ENCODE peak calls at places on chromosomes 4 and X, in five cellular contexts. One of them, this sample, is unnamed.

GRCh38 chr4:8653326-8654000 is 60.9 kb downstream of the CPZ start:
- DNase-seq in heart right ventricle: no peak
- DNase-seq in tibial nerve: no peak
- DNase-seq in uterus: no peak
- DNase-seq in CD8-positive, alpha-beta T cell: no peak
- DNase-seq in this sample: no peak

GRCh38 chrX:136039485-136039884 is 54.2 kb downstream of the SLC9A6 start:
- DNase-seq in uterus: no peak
- DNase-seq in tibial nerve: no peak
- DNase-seq in heart right ventricle: no peak
- DNase-seq in CD8-positive, alpha-beta T cell: no peak
- DNase-seq in this sample: no peak

GRCh38 chrX:11566158-11566557 is 99.6 kb downstream of the ARHGAP6 start:
- DNase-seq in heart right ventricle: no peak
- DNase-seq in uterus: no peak
- DNase-seq in tibial nerve: no peak
- DNase-seq in CD8-positive, alpha-beta T cell: no peak
- DNase-seq in this sample: no peak

GRCh38 chr4:99722006-99722405 is 64.4 kb upstream of the C4orf54 start:
- DNase-seq in CD8-positive, alpha-beta T cell: no peak
- DNase-seq in heart right ventricle: no peak
- DNase-seq in tibial nerve: no peak
- DNase-seq in uterus: no peak
- DNase-seq in this sample: no peak

GRCh38 chr4:25937801-25938200 is 23.8 kb downstream of the SMIM20 start:
- DNase-seq in tibial nerve: no peak
- DNase-seq in CD8-positive, alpha-beta T cell: no peak
- DNase-seq in uterus: no peak
- DNase-seq in heart right ventricle: no peak
- DNase-seq in this sample: no peak

GRCh38 chrX:30039768-30040167 is 175.6 kb upstream of the MAGEB2 start:
- DNase-seq in uterus: no peak
- DNase-seq in CD8-positive, alpha-beta T cell: no peak
- DNase-seq in tibial nerve: no peak
- DNase-seq in heart right ventricle: no peak
- DNase-seq in this sample: no peak

GRCh38 chrX:107714196-107714811 is 61.3 kb downstream of the TSC22D3 start:
- DNase-seq in tibial nerve: no peak
- DNase-seq in uterus: no peak
- DNase-seq in heart right ventricle: no peak
- DNase-seq in CD8-positive, alpha-beta T cell: peak
- DNase-seq in this sample: no peak

GRCh38 chrX:130120746-130121504 is 10.6 kb upstream of the ELF4 start:
- DNase-seq in uterus: peak
- DNase-seq in tibial nerve: peak
- DNase-seq in heart right ventricle: peak
- DNase-seq in CD8-positive, alpha-beta T cell: peak
- DNase-seq in this sample: no peak

GRCh38 chrX:129823115-129823514 is 20.6 kb downstream of the ZDHHC9 start:
- DNase-seq in heart right ventricle: no peak
- DNase-seq in uterus: peak
- DNase-seq in CD8-positive, alpha-beta T cell: peak
- DNase-seq in tibial nerve: peak
- DNase-seq in this sample: no peak

GRCh38 chr4:93217423-93217822 is 611.1 kb upstream of the ATOH1 start:
- DNase-seq in heart right ventricle: no peak
- DNase-seq in tibial nerve: no peak
- DNase-seq in uterus: no peak
- DNase-seq in CD8-positive, alpha-beta T cell: no peak
- DNase-seq in this sample: no peak

GRCh38 chrX:136209016-136209738 is 42.0 kb downstream of the MAP7D3 start:
- DNase-seq in heart right ventricle: peak
- DNase-seq in uterus: peak
- DNase-seq in CD8-positive, alpha-beta T cell: peak
- DNase-seq in tibial nerve: peak
- DNase-seq in this sample: no peak

GRCh38 chrX:24890677-24891076 is 125.1 kb downstream of the ARX start:
- DNase-seq in tibial nerve: no peak
- DNase-seq in uterus: no peak
- DNase-seq in CD8-positive, alpha-beta T cell: no peak
- DNase-seq in heart right ventricle: no peak
- DNase-seq in this sample: no peak

GRCh38 chrX:119273807-119274192 is 37.7 kb downstream of the PGRMC1 start:
- DNase-seq in heart right ventricle: no peak
- DNase-seq in CD8-positive, alpha-beta T cell: no peak
- DNase-seq in tibial nerve: no peak
- DNase-seq in uterus: no peak
- DNase-seq in this sample: no peak

GRCh38 chrX:117839544-117839943 is 277.1 kb downstream of the KLHL13 start:
- DNase-seq in CD8-positive, alpha-beta T cell: no peak
- DNase-seq in heart right ventricle: no peak
- DNase-seq in tibial nerve: no peak
- DNase-seq in uterus: no peak
- DNase-seq in this sample: no peak

GRCh38 chrX:39484669-39485068 is 613.1 kb downstream of the BCOR start:
- DNase-seq in tibial nerve: no peak
- DNase-seq in CD8-positive, alpha-beta T cell: no peak
- DNase-seq in heart right ventricle: no peak
- DNase-seq in uterus: no peak
- DNase-seq in this sample: no peak

GRCh38 chr4:99818661-99819060 is 2.0 kb downstream of the DAPP1 start:
- DNase-seq in uterus: no peak
- DNase-seq in tibial nerve: no peak
- DNase-seq in CD8-positive, alpha-beta T cell: no peak
- DNase-seq in heart right ventricle: no peak
- DNase-seq in this sample: no peak

GRCh38 chrX:20118065-20118824 is 1.5 kb upstream of the MAP7D2 start:
- DNase-seq in uterus: no peak
- DNase-seq in tibial nerve: no peak
- DNase-seq in CD8-positive, alpha-beta T cell: no peak
- DNase-seq in heart right ventricle: no peak
- DNase-seq in this sample: no peak

GRCh38 chrX:38166478-38167083 is 54.1 kb downstream of the SRPX start:
- DNase-seq in tibial nerve: peak
- DNase-seq in uterus: no peak
- DNase-seq in CD8-positive, alpha-beta T cell: peak
- DNase-seq in heart right ventricle: no peak
- DNase-seq in this sample: no peak

GRCh38 chr4:97987019-97987648 is 156.1 kb downstream of the STPG2 start:
- DNase-seq in uterus: no peak
- DNase-seq in tibial nerve: no peak
- DNase-seq in heart right ventricle: no peak
- DNase-seq in CD8-positive, alpha-beta T cell: no peak
- DNase-seq in this sample: no peak

GRCh38 chr4:187309456-187309855 is 585.8 kb upstream of the FAT1 start:
- DNase-seq in CD8-positive, alpha-beta T cell: no peak
- DNase-seq in uterus: no peak
- DNase-seq in tibial nerve: no peak
- DNase-seq in heart right ventricle: no peak
- DNase-seq in this sample: no peak

GRCh38 chr4:35167385-35167784 is 1076.9 kb downstream of the ARAP2 start:
- DNase-seq in CD8-positive, alpha-beta T cell: no peak
- DNase-seq in heart right ventricle: no peak
- DNase-seq in uterus: no peak
- DNase-seq in tibial nerve: no peak
- DNase-seq in this sample: no peak

GRCh38 chrX:41526925-41527324 is 79.8 kb downstream of the NYX start:
- DNase-seq in uterus: no peak
- DNase-seq in heart right ventricle: no peak
- DNase-seq in tibial nerve: no peak
- DNase-seq in CD8-positive, alpha-beta T cell: no peak
- DNase-seq in this sample: no peak

GRCh38 chr4:95363579-95363965 is 185.2 kb downstream of the UNC5C start:
- DNase-seq in CD8-positive, alpha-beta T cell: no peak
- DNase-seq in heart right ventricle: no peak
- DNase-seq in uterus: no peak
- DNase-seq in tibial nerve: no peak
- DNase-seq in this sample: no peak

GRCh38 chr4:52640808-52641595 is 18.1 kb downstream of the USP46 start:
- DNase-seq in CD8-positive, alpha-beta T cell: no peak
- DNase-seq in tibial nerve: no peak
- DNase-seq in heart right ventricle: no peak
- DNase-seq in uterus: no peak
- DNase-seq in this sample: no peak

GRCh38 chr4:162038112-162038511 is 125.7 kb downstream of the FSTL5 start:
- DNase-seq in CD8-positive, alpha-beta T cell: no peak
- DNase-seq in heart right ventricle: no peak
- DNase-seq in tibial nerve: no peak
- DNase-seq in uterus: no peak
- DNase-seq in this sample: no peak

GRCh38 chr4:184450045-184450444 is 24.3 kb downstream of the IRF2 start:
- DNase-seq in heart right ventricle: no peak
- DNase-seq in uterus: no peak
- DNase-seq in CD8-positive, alpha-beta T cell: no peak
- DNase-seq in tibial nerve: no peak
- DNase-seq in this sample: no peak

GRCh38 chr4:139869810-139870209 is 204.2 kb downstream of the MGST2 start:
- DNase-seq in CD8-positive, alpha-beta T cell: no peak
- DNase-seq in tibial nerve: no peak
- DNase-seq in uterus: no peak
- DNase-seq in heart right ventricle: no peak
- DNase-seq in this sample: no peak

GRCh38 chrX:435536-436122 is 48.9 kb upstream of the PPP2R3B start:
- DNase-seq in CD8-positive, alpha-beta T cell: no peak
- DNase-seq in uterus: no peak
- DNase-seq in tibial nerve: no peak
- DNase-seq in heart right ventricle: no peak
- DNase-seq in this sample: no peak

GRCh38 chr4:99653921-99654890 is 3.4 kb downstream of the C4orf54 start:
- DNase-seq in uterus: no peak
- DNase-seq in heart right ventricle: no peak
- DNase-seq in CD8-positive, alpha-beta T cell: no peak
- DNase-seq in tibial nerve: no peak
- DNase-seq in this sample: no peak

GRCh38 chr4:813900-814299 is 12.0 kb downstream of the CPLX1 start:
- DNase-seq in uterus: no peak
- DNase-seq in tibial nerve: no peak
- DNase-seq in heart right ventricle: no peak
- DNase-seq in CD8-positive, alpha-beta T cell: no peak
- DNase-seq in this sample: no peak
- TF ChIP-seq CTCF in uterus: no peak
- TF ChIP-seq CTCF in tibial nerve: no peak
- TF ChIP-seq CTCF in heart right ventricle: no peak
- TF ChIP-seq CTCF in CD8-positive, alpha-beta T cell: no peak
- TF ChIP-seq CTCF in this sample: no peak

GRCh38 chrX:72048515-72049455 is 82.9 kb downstream of the RTL5 start:
- DNase-seq in CD8-positive, alpha-beta T cell: peak
- DNase-seq in heart right ventricle: no peak
- DNase-seq in tibial nerve: no peak
- DNase-seq in uterus: no peak
- DNase-seq in this sample: no peak
- H3K4me3 ChIP-seq in CD8-positive, alpha-beta T cell: no peak
- H3K4me3 ChIP-seq in heart right ventricle: no peak
- H3K4me3 ChIP-seq in tibial nerve: no peak
- H3K4me3 ChIP-seq in uterus: no peak
- H3K4me3 ChIP-seq in this sample: no peak

GRCh38 chr4:3372933-3373465 is 68.8 kb upstream of the HGFAC start:
- DNase-seq in uterus: peak
- DNase-seq in CD8-positive, alpha-beta T cell: no peak
- DNase-seq in heart right ventricle: peak
- DNase-seq in tibial nerve: peak
- DNase-seq in this sample: no peak
- TF ChIP-seq CTCF in uterus: no peak
- TF ChIP-seq CTCF in CD8-positive, alpha-beta T cell: no peak
- TF ChIP-seq CTCF in heart right ventricle: no peak
- TF ChIP-seq CTCF in tibial nerve: no peak
- TF ChIP-seq CTCF in this sample: no peak

GRCh38 chr4:122643257-122643656 is 22.4 kb upstream of the IL21 start:
- DNase-seq in CD8-positive, alpha-beta T cell: no peak
- DNase-seq in heart right ventricle: no peak
- DNase-seq in tibial nerve: no peak
- DNase-seq in uterus: no peak
- DNase-seq in this sample: no peak
- H3K4me3 ChIP-seq in CD8-positive, alpha-beta T cell: no peak
- H3K4me3 ChIP-seq in heart right ventricle: no peak
- H3K4me3 ChIP-seq in tibial nerve: no peak
- H3K4me3 ChIP-seq in uterus: no peak
- H3K4me3 ChIP-seq in this sample: no peak

DNA sequence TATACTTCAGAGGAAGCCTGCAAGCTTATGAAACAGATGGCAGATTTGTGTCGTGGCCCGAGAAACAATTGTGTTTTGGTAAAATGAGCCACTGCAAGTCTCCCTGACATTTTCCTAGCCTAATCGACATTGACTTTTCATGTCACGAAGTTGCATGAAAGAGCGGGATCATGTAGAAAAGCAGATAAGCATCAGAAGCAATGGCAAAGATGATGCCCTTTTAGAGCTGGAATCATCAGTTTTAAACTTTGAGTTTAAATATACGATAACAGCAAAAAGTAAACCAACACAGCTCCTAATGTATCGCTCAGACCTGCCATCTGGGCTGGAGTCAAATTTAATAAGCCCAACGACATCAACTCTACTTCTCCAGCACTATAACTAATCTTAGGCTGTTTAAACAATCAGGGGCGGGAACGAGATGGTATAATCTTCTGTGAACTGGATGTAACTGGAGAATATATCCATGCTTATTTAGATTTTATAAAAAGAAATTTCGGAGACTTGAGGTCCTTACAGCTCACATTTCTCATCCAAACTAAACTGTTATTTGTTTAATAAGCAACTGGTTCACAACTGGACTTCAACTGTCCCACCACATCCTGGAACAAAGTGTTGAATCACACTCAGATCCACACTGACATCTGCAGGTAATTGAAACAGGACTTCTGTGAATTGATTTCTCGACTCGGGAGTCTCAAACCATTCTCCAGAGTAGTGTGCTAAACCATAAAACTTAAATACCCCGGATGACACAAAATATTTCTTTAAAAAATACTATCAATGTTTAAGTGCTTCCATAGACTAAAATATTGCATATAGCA is 95.1 kb upstream of the PLAC1 start:
- DNase-seq in heart right ventricle: no peak
- DNase-seq in CD8-positive, alpha-beta T cell: no peak
- DNase-seq in uterus: no peak
- DNase-seq in tibial nerve: no peak
- DNase-seq in this sample: no peak
- TF ChIP-seq CTCF in heart right ventricle: no peak
- TF ChIP-seq CTCF in CD8-positive, alpha-beta T cell: no peak
- TF ChIP-seq CTCF in uterus: peak
- TF ChIP-seq CTCF in tibial nerve: no peak
- TF ChIP-seq CTCF in this sample: no peak

GRCh38 chr4:6472008-6472386 is 417 bp downstream of the PPP2R2C start:
- DNase-seq in heart right ventricle: no peak
- DNase-seq in uterus: no peak
- DNase-seq in CD8-positive, alpha-beta T cell: no peak
- DNase-seq in tibial nerve: no peak
- DNase-seq in this sample: no peak
- H3K4me3 ChIP-seq in heart right ventricle: no peak
- H3K4me3 ChIP-seq in uterus: peak
- H3K4me3 ChIP-seq in CD8-positive, alpha-beta T cell: no peak
- H3K4me3 ChIP-seq in tibial nerve: peak
- H3K4me3 ChIP-seq in this sample: no peak